ENCODE peak calls at places on chromosome 3, in seven cellular contexts. Q, H, L, P, X, Z and V are unnamed samples.

GRCh38 chr3:70064194-70064787 is 64.8 kb downstream of the SAMMSON start:
- DNase-seq in Q (peak), H (no peak), L (peak), P (no peak), X (peak), Z (peak), V (peak)

GRCh38 chr3:27360113-27361078 is 8.8 kb downstream of the NEK10 start:
- DNase-seq in Q (no peak), H (no peak), L (peak), P (no peak), X (peak), Z (no peak), V (peak)

GRCh38 chr3:172286554-172287148 is 161.6 kb downstream of the GHSR start:
- DNase-seq in Q (no peak), H (no peak), L (no peak), P (no peak), X (no peak), Z (no peak), V (no peak)

GRCh38 chr3:20103731-20104130 is 63.5 kb downstream of the KAT2B start:
- DNase-seq in Q (no peak), H (no peak), L (no peak), P (no peak), X (no peak), Z (no peak), V (no peak)

GRCh38 chr3:58260261-58260731 is 22.7 kb downstream of the ABHD6 start:
- DNase-seq in Q (peak), H (no peak), L (peak), P (no peak), X (no peak), Z (peak), V (peak)

GRCh38 chr3:93988283-93988682 is 8.3 kb downstream of the ARL13B start:
- DNase-seq in Q (no peak), H (no peak), L (peak), P (no peak), X (no peak), Z (no peak), V (peak)

GRCh38 chr3:10017636-10018292 is 8.5 kb upstream of the FANCD2 start:
- DNase-seq in Q (no peak), H (no peak), L (peak), P (no peak), X (no peak), Z (peak), V (peak)

GRCh38 chr3:73490453-73491311 is 134.1 kb downstream of the PDZRN3 start:
- DNase-seq in Q (no peak), H (no peak), L (peak), P (no peak), X (no peak), Z (no peak), V (peak)

GRCh38 chr3:78143000-78143399 is 1103.1 kb downstream of the ROBO2 start:
- DNase-seq in Q (no peak), H (no peak), L (peak), P (no peak), X (no peak), Z (no peak), V (no peak)

GRCh38 chr3:179653777-179654117 is 907 bp downstream of the USP13 start:
- DNase-seq in Q (no peak), H (no peak), L (peak), P (no peak), X (no peak), Z (peak), V (no peak)

GRCh38 chr3:45465192-45465591 is 76.8 kb downstream of the LARS2 start:
- DNase-seq in Q (no peak), H (no peak), L (no peak), P (no peak), X (no peak), Z (no peak), V (no peak)

GRCh38 chr3:171525437-171525836 is 65.2 kb upstream of the TNIK start:
- DNase-seq in Q (no peak), H (no peak), L (peak), P (no peak), X (no peak), Z (no peak), V (peak)

GRCh38 chr3:101722394-101723173 is 1.8 kb upstream of the CEP97 start:
- DNase-seq in Q (no peak), H (no peak), L (no peak), P (no peak), X (no peak), Z (peak), V (no peak)

GRCh38 chr3:40584625-40585189 is 59.9 kb downstream of the ZNF621 start:
- DNase-seq in Q (peak), H (peak), L (peak), P (peak), X (peak), Z (peak), V (peak)

GRCh38 chr3:38834110-38834509 is 18.1 kb upstream of the SCN10A start:
- DNase-seq in Q (peak), H (no peak), L (peak), P (no peak), X (peak), Z (no peak), V (peak)

GRCh38 chr3:54320376-54320775 is 198.0 kb downstream of the CACNA2D3 start:
- DNase-seq in Q (no peak), H (no peak), L (no peak), P (no peak), X (no peak), Z (no peak), V (no peak)

GRCh38 chr3:44236485-44236908 is 5.2 kb upstream of the TOPAZ1 start:
- DNase-seq in Q (no peak), H (no peak), L (no peak), P (no peak), X (no peak), Z (no peak), V (no peak)

GRCh38 chr3:174495231-174495755 is 363.8 kb upstream of the NAALADL2 start:
- DNase-seq in Q (peak), H (no peak), L (no peak), P (no peak), X (no peak), Z (no peak), V (peak)

GRCh38 chr3:71429610-71429988 is 153.9 kb downstream of the FOXP1 start:
- DNase-seq in Q (no peak), H (no peak), L (no peak), P (no peak), X (no peak), Z (no peak), V (no peak)

GRCh38 chr3:193295985-193296384 is 55.0 kb downstream of the PLAAT1 start:
- DNase-seq in Q (no peak), H (no peak), L (no peak), P (no peak), X (no peak), Z (no peak), V (no peak)

GRCh38 chr3:136818851-136819783 is at the start of gene SLC35G2:
- DNase-seq in Q (no peak), H (peak), L (peak), P (no peak), X (peak), Z (no peak), V (peak)

GRCh38 chr3:82157952-82158351 is 396.5 kb upstream of the GBE1 start:
- DNase-seq in Q (no peak), H (no peak), L (peak), P (no peak), X (peak), Z (no peak), V (peak)

GRCh38 chr3:6220361-6220957 is 640.5 kb upstream of the GRM7 start:
- DNase-seq in Q (no peak), H (no peak), L (no peak), P (no peak), X (no peak), Z (no peak), V (no peak)